ENCODE peak calls at places on chromosomes 4 and X, in six cellular contexts. L, W, C, X, G and M are unnamed samples.

GRCh38 chrX:2501246-2502102 is 698 bp upstream of the DHRSX start:
- DNase-seq in X (no peak), G (no peak), L (no peak), W (no peak), C (no peak), M (no peak)

GRCh38 chr4:82561745-82562552 is at the start of gene TMEM150C:
- DNase-seq in G (no peak), L (no peak), X (no peak), W (peak; percentile 81), C (no peak), M (no peak)

GRCh38 chr4:127782025-127782274 is 172 bp upstream of the HSPA4L start:
- DNase-seq in L (peak; percentile 21), X (no peak), W (peak; percentile 96), G (peak; percentile 44), C (peak; percentile 50), M (peak; percentile 80)

GRCh38 chrX:65668362-65669310 is 1.2 kb downstream of the MSN start:
- DNase-seq in L (peak; percentile 55), X (peak; percentile 8), W (peak; percentile 77), C (no peak), G (no peak), M (peak; percentile 77)

GRCh38 chr4:25351777-25352421 is 25.2 kb upstream of the ANAPC4 start:
- DNase-seq in X (no peak), C (no peak), L (no peak), G (no peak), W (no peak), M (no peak)

GRCh38 chr4:16029886-16030285 is 53.9 kb downstream of the PROM1 start:
- DNase-seq in W (no peak), G (no peak), L (no peak), X (no peak), C (no peak), M (no peak)

GRCh38 chrX:30327762-30328161 is 18.6 kb upstream of the NR0B1 start:
- DNase-seq in G (no peak), C (no peak), W (no peak), L (no peak), X (no peak), M (no peak)

GRCh38 chr4:122758033-122758432 is 25.5 kb downstream of the BBS12 start:
- DNase-seq in X (no peak), W (no peak), G (no peak), C (no peak), L (no peak), M (no peak)

GRCh38 chr4:149095798-149096197 is 653.6 kb upstream of the NR3C2 start:
- DNase-seq in L (no peak), G (peak; percentile 74), X (no peak), W (no peak), C (no peak), M (no peak)

GRCh38 chr4:186037692-186038658 is 31.0 kb upstream of the TLR3 start:
- DNase-seq in L (no peak), C (peak; percentile 39), X (no peak), G (peak; percentile 79), W (no peak), M (no peak)

GRCh38 chr4:156778606-156779005 is 193.0 kb downstream of the PDGFC start:
- DNase-seq in G (no peak), W (no peak), L (no peak), X (no peak), C (no peak), M (no peak)

GRCh38 chr4:91914176-91914804 is 389.5 kb upstream of the GRID2 start:
- DNase-seq in W (no peak), G (no peak), L (no peak), C (no peak), X (no peak), M (no peak)

GRCh38 chr4:3759236-3759635 is 6.9 kb upstream of the ADRA2C start:
- DNase-seq in L (no peak), G (no peak), X (no peak), W (no peak), C (no peak), M (no peak)

GRCh38 chr4:156505341-156505955 is 466.2 kb downstream of the PDGFC start:
- DNase-seq in C (no peak), G (no peak), W (peak; percentile 24), L (no peak), X (no peak), M (no peak)

GRCh38 chrX:40806511-40807220 is 71.3 kb upstream of the MED14 start:
- DNase-seq in G (no peak), L (no peak), X (no peak), C (no peak), W (no peak), M (no peak)

GRCh38 chr4:71566856-71567255 is 217.0 kb downstream of the GC start:
- DNase-seq in G (no peak), W (no peak), L (no peak), X (no peak), C (no peak), M (no peak)

GRCh38 chr4:6087669-6088068 is 69.4 kb upstream of the C4orf50 start:
- DNase-seq in G (no peak), X (no peak), C (no peak), L (no peak), W (no peak), M (no peak)

DNA sequence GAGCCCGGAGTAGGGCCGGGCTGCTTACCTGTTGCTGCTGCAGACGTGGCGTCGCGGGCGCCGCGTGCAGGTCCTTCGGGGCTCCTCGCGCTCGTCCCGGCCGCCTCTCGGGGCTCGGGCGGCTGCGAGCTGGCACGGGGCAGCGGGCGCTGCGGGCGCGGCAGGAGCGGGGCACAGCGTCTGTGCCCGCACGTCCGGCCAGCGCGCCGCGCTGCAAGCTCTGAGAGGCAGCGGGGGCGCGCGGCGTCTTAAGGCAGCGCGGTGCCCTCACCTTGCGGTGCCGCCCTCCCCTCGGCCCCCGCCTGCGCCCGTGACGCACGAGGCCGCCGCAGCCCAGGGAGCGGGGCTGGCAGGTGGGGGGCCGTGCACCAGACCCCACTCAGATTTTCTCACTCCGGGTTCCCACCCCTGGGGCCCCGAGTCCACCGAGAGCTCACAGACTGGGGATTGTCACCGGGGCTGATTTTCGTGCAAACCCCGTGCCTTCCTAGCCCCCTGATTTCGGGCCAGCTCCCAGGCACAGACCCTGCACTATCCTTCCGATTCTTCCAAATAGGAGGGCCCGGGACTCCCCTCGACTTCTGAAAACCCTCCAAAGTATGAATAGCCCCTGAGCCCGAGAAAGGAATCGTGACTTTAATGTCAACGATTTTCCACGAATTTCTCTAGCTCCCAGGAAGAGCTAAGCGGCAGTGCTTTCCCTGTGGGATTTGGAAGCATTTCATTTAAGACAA is at the start of gene GPR101:
- DNase-seq in G (no peak), X (no peak), L (no peak), C (no peak), W (no peak), M (no peak)
- H3K4me3 ChIP-seq in G (no peak within 1 kb of the TSS), X (peak within 1 kb of the TSS; percentile 30), L (peak within 1 kb of the TSS; percentile 22), C (no peak within 1 kb of the TSS), W (no peak within 1 kb of the TSS), M (no peak within 1 kb of the TSS)

GRCh38 chr4:74896595-74896994 is 36.3 kb upstream of the PARM1 start:
- DNase-seq in G (no peak), L (no peak), W (no peak), X (no peak), C (no peak), M (no peak)
- H3K4me3 ChIP-seq in G (no peak overlapping the region), L (no peak overlapping the region), W (no peak overlapping the region), X (no peak overlapping the region), C (no peak overlapping the region), M (no peak overlapping the region)

GRCh38 chrX:19888419-19888879 is 1.0 kb upstream of the SH3KBP1 start:
- DNase-seq in L (no peak), W (no peak), X (no peak), C (peak; percentile 42), G (peak; percentile 52), M (no peak)
- H3K4me3 ChIP-seq in L (peak overlapping the region; percentile 92), W (peak overlapping the region; percentile 60), X (peak overlapping the region; percentile 37), C (peak overlapping the region; percentile 49), G (peak overlapping the region; percentile 49), M (peak overlapping the region; percentile 45)

GRCh38 chr4:48777739-48778138 is 2.3 kb downstream of the FRYL start:
- DNase-seq in X (no peak), G (no peak), W (no peak), C (no peak), L (no peak), M (no peak)
- H3K4me3 ChIP-seq in X (peak overlapping the region; percentile 57), G (peak overlapping the region; percentile 83), W (peak overlapping the region; percentile 99), C (peak overlapping the region; percentile 86), L (peak overlapping the region; percentile 89), M (peak overlapping the region; percentile 95)